ENCODE peak calls at places on chromosome 7, in ten cellular contexts. One of them, this sample, is unnamed.

GRCh38 chr7:134865001-134865845 is 85.8 kb downstream of the CALD1 start:
- DNase-seq in dorsolateral prefrontal cortex: no peak
- DNase-seq in AG04450: no peak
- DNase-seq in colonic mucosa: no peak
- DNase-seq in DND-41: peak; percentile 17
- DNase-seq in A549: no peak
- DNase-seq in brain microvascular endothelial cell: peak; percentile 47
- DNase-seq in psoas muscle: no peak
- DNase-seq in esophagus squamous epithelium: no peak
- DNase-seq in heart right ventricle: no peak
- DNase-seq in this sample: no peak

GRCh38 chr7:105000927-105001336 is 13.1 kb upstream of the KMT2E start:
- DNase-seq in dorsolateral prefrontal cortex: no peak
- DNase-seq in A549: no peak
- DNase-seq in brain microvascular endothelial cell: no peak
- DNase-seq in DND-41: no peak
- DNase-seq in psoas muscle: no peak
- DNase-seq in esophagus squamous epithelium: no peak
- DNase-seq in colonic mucosa: no peak
- DNase-seq in heart right ventricle: no peak
- DNase-seq in AG04450: no peak
- DNase-seq in this sample: no peak

GRCh38 chr7:108203433-108204002 is 73.4 kb upstream of the LAMB4 start:
- DNase-seq in heart right ventricle: no peak
- DNase-seq in brain microvascular endothelial cell: no peak
- DNase-seq in dorsolateral prefrontal cortex: no peak
- DNase-seq in A549: no peak
- DNase-seq in DND-41: peak; percentile 42
- DNase-seq in AG04450: no peak
- DNase-seq in esophagus squamous epithelium: no peak
- DNase-seq in psoas muscle: no peak
- DNase-seq in colonic mucosa: no peak
- DNase-seq in this sample: no peak

GRCh38 chr7:15554081-15554480 is 7.7 kb downstream of the AGMO start:
- DNase-seq in AG04450: peak; percentile 3
- DNase-seq in colonic mucosa: no peak
- DNase-seq in esophagus squamous epithelium: no peak
- DNase-seq in DND-41: no peak
- DNase-seq in A549: no peak
- DNase-seq in psoas muscle: no peak
- DNase-seq in heart right ventricle: no peak
- DNase-seq in dorsolateral prefrontal cortex: no peak
- DNase-seq in brain microvascular endothelial cell: peak; percentile 55
- DNase-seq in this sample: no peak

GRCh38 chr7:88516424-88516823 is 209.7 kb upstream of the STEAP4 start:
- DNase-seq in A549: no peak
- DNase-seq in psoas muscle: no peak
- DNase-seq in heart right ventricle: no peak
- DNase-seq in DND-41: no peak
- DNase-seq in AG04450: no peak
- DNase-seq in brain microvascular endothelial cell: no peak
- DNase-seq in dorsolateral prefrontal cortex: no peak
- DNase-seq in colonic mucosa: no peak
- DNase-seq in esophagus squamous epithelium: no peak
- DNase-seq in this sample: no peak

GRCh38 chr7:108421720-108422331 is 34.4 kb downstream of the NRCAM start:
- DNase-seq in AG04450: no peak
- DNase-seq in heart right ventricle: no peak
- DNase-seq in colonic mucosa: no peak
- DNase-seq in esophagus squamous epithelium: no peak
- DNase-seq in dorsolateral prefrontal cortex: no peak
- DNase-seq in brain microvascular endothelial cell: no peak
- DNase-seq in DND-41: no peak
- DNase-seq in psoas muscle: no peak
- DNase-seq in A549: no peak
- DNase-seq in this sample: no peak

GRCh38 chr7:74495112-74495880 is 41.6 kb downstream of the GTF2IRD1 start:
- DNase-seq in heart right ventricle: no peak
- DNase-seq in AG04450: no peak
- DNase-seq in DND-41: peak; percentile 8
- DNase-seq in colonic mucosa: no peak
- DNase-seq in dorsolateral prefrontal cortex: no peak
- DNase-seq in psoas muscle: no peak
- DNase-seq in esophagus squamous epithelium: no peak
- DNase-seq in brain microvascular endothelial cell: no peak
- DNase-seq in A549: no peak
- DNase-seq in this sample: no peak

GRCh38 chr7:46723003-46723402 is 801.9 kb upstream of the IGFBP3 start:
- DNase-seq in psoas muscle: no peak
- DNase-seq in heart right ventricle: no peak
- DNase-seq in A549: no peak
- DNase-seq in AG04450: no peak
- DNase-seq in colonic mucosa: no peak
- DNase-seq in dorsolateral prefrontal cortex: no peak
- DNase-seq in esophagus squamous epithelium: no peak
- DNase-seq in brain microvascular endothelial cell: no peak
- DNase-seq in DND-41: no peak
- DNase-seq in this sample: no peak

GRCh38 chr7:157829491-157829890 is 492.7 kb downstream of the DNAJB6 start:
- DNase-seq in psoas muscle: no peak
- DNase-seq in brain microvascular endothelial cell: no peak
- DNase-seq in A549: no peak
- DNase-seq in heart right ventricle: no peak
- DNase-seq in AG04450: no peak
- DNase-seq in dorsolateral prefrontal cortex: no peak
- DNase-seq in colonic mucosa: no peak
- DNase-seq in DND-41: no peak
- DNase-seq in esophagus squamous epithelium: no peak
- DNase-seq in this sample: no peak

GRCh38 chr7:139855498-139856270 is 26.6 kb downstream of the TBXAS1 start:
- DNase-seq in colonic mucosa: peak; percentile 29
- DNase-seq in psoas muscle: no peak
- DNase-seq in A549: no peak
- DNase-seq in dorsolateral prefrontal cortex: no peak
- DNase-seq in heart right ventricle: peak; percentile 23
- DNase-seq in AG04450: no peak
- DNase-seq in DND-41: peak; percentile 25
- DNase-seq in brain microvascular endothelial cell: no peak
- DNase-seq in esophagus squamous epithelium: no peak
- DNase-seq in this sample: peak; percentile 42

GRCh38 chr7:101058355-101058754 is 26.9 kb upstream of the TRIM56 start:
- DNase-seq in heart right ventricle: peak; percentile 69
- DNase-seq in colonic mucosa: peak; percentile 55
- DNase-seq in psoas muscle: peak; percentile 52
- DNase-seq in A549: peak; percentile 43
- DNase-seq in dorsolateral prefrontal cortex: no peak
- DNase-seq in DND-41: peak; percentile 58
- DNase-seq in AG04450: no peak
- DNase-seq in brain microvascular endothelial cell: peak; percentile 27
- DNase-seq in esophagus squamous epithelium: no peak
- DNase-seq in this sample: peak; percentile 35

GRCh38 chr7:107922891-107923290 is 31.9 kb downstream of the DLD start:
- DNase-seq in brain microvascular endothelial cell: no peak
- DNase-seq in DND-41: no peak
- DNase-seq in dorsolateral prefrontal cortex: no peak
- DNase-seq in esophagus squamous epithelium: no peak
- DNase-seq in psoas muscle: no peak
- DNase-seq in AG04450: no peak
- DNase-seq in heart right ventricle: no peak
- DNase-seq in colonic mucosa: no peak
- DNase-seq in A549: no peak
- DNase-seq in this sample: no peak

GRCh38 chr7:45259966-45260646 is 102.5 kb downstream of the RAMP3 start:
- DNase-seq in A549: peak; percentile 60
- DNase-seq in esophagus squamous epithelium: no peak
- DNase-seq in AG04450: peak; percentile 1
- DNase-seq in brain microvascular endothelial cell: peak; percentile 7
- DNase-seq in psoas muscle: peak; percentile 55
- DNase-seq in colonic mucosa: peak; percentile 64
- DNase-seq in DND-41: peak; percentile 43
- DNase-seq in heart right ventricle: peak; percentile 43
- DNase-seq in dorsolateral prefrontal cortex: no peak
- DNase-seq in this sample: peak; percentile 59

GRCh38 chr7:37419496-37419895 is 29.2 kb downstream of the ELMO1 start:
- DNase-seq in heart right ventricle: no peak
- DNase-seq in DND-41: no peak
- DNase-seq in psoas muscle: no peak
- DNase-seq in esophagus squamous epithelium: no peak
- DNase-seq in brain microvascular endothelial cell: no peak
- DNase-seq in AG04450: no peak
- DNase-seq in A549: no peak
- DNase-seq in colonic mucosa: no peak
- DNase-seq in dorsolateral prefrontal cortex: no peak
- DNase-seq in this sample: no peak

DNA sequence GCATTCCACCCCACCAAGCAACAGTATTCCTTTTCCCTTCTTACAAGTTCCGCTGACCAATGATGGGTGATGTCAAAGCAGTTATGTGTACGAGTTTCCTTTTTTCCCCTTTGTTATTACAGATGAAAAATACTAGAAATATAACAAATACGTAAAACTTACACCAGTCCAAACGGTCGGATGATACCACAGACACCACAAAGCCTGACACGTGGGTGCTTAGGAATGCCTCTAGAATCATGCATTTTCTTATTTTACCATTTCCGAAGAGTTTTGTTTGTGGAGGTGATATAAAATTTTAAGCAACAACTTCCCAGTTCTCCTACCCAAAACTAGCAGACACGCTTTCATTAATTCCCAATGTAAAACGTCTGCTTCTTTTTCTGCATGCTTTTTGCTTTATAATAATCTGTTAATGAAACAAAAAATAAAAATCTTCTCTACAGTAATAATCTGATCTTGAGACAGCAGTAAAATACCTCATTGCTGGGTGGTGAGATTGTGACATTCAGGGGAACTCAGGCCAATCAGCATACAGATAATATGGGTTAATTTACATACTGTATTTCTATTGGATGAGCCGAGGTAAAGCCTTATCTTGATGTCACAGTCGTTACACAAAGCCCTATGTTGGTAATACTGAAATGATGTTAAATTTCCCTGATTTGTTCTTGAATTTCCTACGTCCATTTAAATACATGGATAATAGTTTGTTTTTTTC is 811 bp upstream of the GPR85 start:
- DNase-seq in dorsolateral prefrontal cortex: no peak
- DNase-seq in AG04450: peak; percentile 76
- DNase-seq in psoas muscle: no peak
- DNase-seq in A549: no peak
- DNase-seq in colonic mucosa: no peak
- DNase-seq in DND-41: no peak
- DNase-seq in heart right ventricle: no peak
- DNase-seq in brain microvascular endothelial cell: peak; percentile 87
- DNase-seq in esophagus squamous epithelium: no peak
- DNase-seq in this sample: no peak
- H3K27ac ChIP-seq in dorsolateral prefrontal cortex: peak overlapping the region; percentile 64
- H3K27ac ChIP-seq in AG04450: peak overlapping the region; percentile 97
- H3K27ac ChIP-seq in psoas muscle: peak overlapping the region; percentile 16
- H3K27ac ChIP-seq in A549: no peak overlapping the region
- H3K27ac ChIP-seq in colonic mucosa: no peak overlapping the region
- H3K27ac ChIP-seq in DND-41: no peak overlapping the region
- H3K27ac ChIP-seq in heart right ventricle: no peak overlapping the region
- H3K27ac ChIP-seq in brain microvascular endothelial cell: peak overlapping the region; percentile 95
- H3K27ac ChIP-seq in esophagus squamous epithelium: no peak overlapping the region
- H3K27ac ChIP-seq in this sample: no peak overlapping the region

GRCh38 chr7:133853706-133854276 is 273.3 kb upstream of the LRGUK start:
- DNase-seq in psoas muscle: peak; percentile 19
- DNase-seq in A549: peak; percentile 50
- DNase-seq in heart right ventricle: no peak
- DNase-seq in AG04450: peak; percentile 61
- DNase-seq in colonic mucosa: peak; percentile 61
- DNase-seq in DND-41: peak; percentile 60
- DNase-seq in esophagus squamous epithelium: no peak
- DNase-seq in dorsolateral prefrontal cortex: no peak
- DNase-seq in brain microvascular endothelial cell: peak; percentile 72
- DNase-seq in this sample: peak; percentile 35
- TF ChIP-seq CTCF in psoas muscle: peak; percentile 40
- TF ChIP-seq CTCF in A549: peak; percentile 67
- TF ChIP-seq CTCF in heart right ventricle: no peak
- TF ChIP-seq CTCF in AG04450: peak; percentile 51
- TF ChIP-seq CTCF in colonic mucosa: peak; percentile 39
- TF ChIP-seq CTCF in DND-41: peak; percentile 76
- TF ChIP-seq CTCF in esophagus squamous epithelium: peak; percentile 17
- TF ChIP-seq CTCF in dorsolateral prefrontal cortex: peak; percentile 13
- TF ChIP-seq CTCF in brain microvascular endothelial cell: peak; percentile 68
- TF ChIP-seq CTCF in this sample: no peak

DNA sequence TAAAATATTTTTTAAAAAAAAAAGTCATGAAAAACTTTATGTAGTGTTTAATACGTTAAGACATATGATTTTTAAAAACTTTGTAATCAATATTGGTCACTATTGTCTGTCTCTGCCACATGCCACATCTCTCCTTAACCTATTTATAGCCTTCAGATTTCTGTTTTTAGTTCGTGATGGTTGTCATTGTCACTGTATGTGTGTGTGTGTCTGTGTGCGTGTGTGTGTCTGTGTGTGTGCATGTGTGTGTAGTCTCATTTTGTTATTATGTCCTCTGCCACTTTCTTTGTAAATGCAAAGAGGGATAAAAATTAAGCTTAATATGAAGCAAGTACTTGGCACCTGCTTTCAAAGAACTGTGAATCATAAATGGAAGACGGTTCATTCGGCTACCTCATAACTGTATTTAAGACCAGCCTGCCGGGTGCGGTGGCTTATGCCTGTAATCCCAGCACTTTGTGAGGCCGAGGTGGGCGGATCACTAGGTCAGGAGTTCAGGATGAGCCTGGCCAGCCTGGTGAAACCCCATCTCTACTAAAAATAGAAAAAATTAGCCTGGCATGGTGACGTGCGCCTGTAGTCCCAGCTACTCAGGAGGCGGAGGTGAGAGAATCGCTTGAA is 354.0 kb downstream of the ARL4A start:
- DNase-seq in heart right ventricle: no peak
- DNase-seq in A549: no peak
- DNase-seq in DND-41: no peak
- DNase-seq in esophagus squamous epithelium: no peak
- DNase-seq in dorsolateral prefrontal cortex: no peak
- DNase-seq in AG04450: no peak
- DNase-seq in psoas muscle: no peak
- DNase-seq in brain microvascular endothelial cell: no peak
- DNase-seq in colonic mucosa: no peak
- DNase-seq in this sample: no peak
- H3K4me3 ChIP-seq in heart right ventricle: peak overlapping the region; percentile 8
- H3K4me3 ChIP-seq in A549: peak overlapping the region; percentile 30
- H3K4me3 ChIP-seq in DND-41: no peak overlapping the region
- H3K4me3 ChIP-seq in esophagus squamous epithelium: no peak overlapping the region
- H3K4me3 ChIP-seq in dorsolateral prefrontal cortex: no peak overlapping the region
- H3K4me3 ChIP-seq in AG04450: no peak overlapping the region
- H3K4me3 ChIP-seq in psoas muscle: no peak overlapping the region
- H3K4me3 ChIP-seq in brain microvascular endothelial cell: no peak overlapping the region
- H3K4me3 ChIP-seq in colonic mucosa: no peak overlapping the region
- H3K4me3 ChIP-seq in this sample: no peak overlapping the region

GRCh38 chr7:12834782-12835181 is 147.3 kb downstream of the ARL4A start:
- DNase-seq in DND-41: no peak
- DNase-seq in colonic mucosa: no peak
- DNase-seq in brain microvascular endothelial cell: no peak
- DNase-seq in AG04450: no peak
- DNase-seq in A549: no peak
- DNase-seq in psoas muscle: no peak
- DNase-seq in heart right ventricle: no peak
- DNase-seq in esophagus squamous epithelium: no peak
- DNase-seq in dorsolateral prefrontal cortex: no peak
- DNase-seq in this sample: no peak

GRCh38 chr7:12833829-12834228 is 146.4 kb downstream of the ARL4A start:
- DNase-seq in DND-41: no peak
- DNase-seq in colonic mucosa: no peak
- DNase-seq in heart right ventricle: no peak
- DNase-seq in esophagus squamous epithelium: no peak
- DNase-seq in brain microvascular endothelial cell: no peak
- DNase-seq in dorsolateral prefrontal cortex: no peak
- DNase-seq in A549: no peak
- DNase-seq in psoas muscle: no peak
- DNase-seq in AG04450: no peak
- DNase-seq in this sample: no peak

GRCh38 chr7:12839508-12840153 is 152.2 kb downstream of the ARL4A start:
- DNase-seq in dorsolateral prefrontal cortex: no peak
- DNase-seq in colonic mucosa: no peak
- DNase-seq in heart right ventricle: no peak
- DNase-seq in brain microvascular endothelial cell: no peak
- DNase-seq in esophagus squamous epithelium: no peak
- DNase-seq in psoas muscle: no peak
- DNase-seq in DND-41: no peak
- DNase-seq in AG04450: no peak
- DNase-seq in A549: no peak
- DNase-seq in this sample: no peak
- H3K27ac ChIP-seq in dorsolateral prefrontal cortex: no peak overlapping the region
- H3K27ac ChIP-seq in colonic mucosa: no peak overlapping the region
- H3K27ac ChIP-seq in heart right ventricle: no peak overlapping the region
- H3K27ac ChIP-seq in brain microvascular endothelial cell: no peak overlapping the region
- H3K27ac ChIP-seq in esophagus squamous epithelium: peak overlapping the region; percentile 52
- H3K27ac ChIP-seq in psoas muscle: no peak overlapping the region
- H3K27ac ChIP-seq in DND-41: no peak overlapping the region
- H3K27ac ChIP-seq in AG04450: no peak overlapping the region
- H3K27ac ChIP-seq in A549: no peak overlapping the region
- H3K27ac ChIP-seq in this sample: no peak overlapping the region

This sample was measured in lung.